ENCODE peak calls at places on chromosomes 5 and 9, in four cellular contexts. H is OCI-LY7, N is K562, M is cardiac muscle cell. U is an unnamed sample.
A peak's percentile ranks its signal among the peaks of the same experiment; 100 is the strongest.

GRCh38 chr5:135429326-135429725 is 17.8 kb downstream of the DCANP1 start:
- DNase-seq in H (no peak), N (no peak), M (peak; percentile 95), U (peak; percentile 64)

GRCh38 chr9:3526166-3526902 is 533 bp upstream of the RFX3 start:
- DNase-seq in H (peak; percentile 87), N (peak; percentile 70), M (peak; percentile 91), U (peak; percentile 81)

GRCh38 chr9:15157371-15157770 is 149.6 kb downstream of the TTC39B start:
- DNase-seq in H (no peak), N (no peak), M (peak; percentile 23), U (no peak)

GRCh38 chr5:7325975-7326911 is 69.7 kb upstream of the ADCY2 start:
- DNase-seq in H (no peak), N (peak; percentile 60), M (no peak), U (no peak)

GRCh38 chr5:167049043-167049663 is 1242.3 kb upstream of the WWC1 start:
- DNase-seq in H (peak; percentile 50), N (peak; percentile 5), M (peak; percentile 74), U (peak; percentile 55)

GRCh38 chr9:34994429-34995287 is 5.1 kb downstream of the DNAJB5 start:
- DNase-seq in H (no peak), N (peak; percentile 43), M (peak; percentile 68), U (peak; percentile 80)

GRCh38 chr9:102911185-102911584 is 83.9 kb upstream of the CYLC2 start:
- DNase-seq in H (no peak), N (no peak), M (no peak), U (no peak)

GRCh38 chr5:175796536-175797499 is 74.6 kb upstream of the CPLX2 start:
- DNase-seq in H (no peak), N (peak; percentile 82), M (peak; percentile 89), U (peak; percentile 26)

GRCh38 chr5:35902032-35902681 is 36.3 kb downstream of the CAPSL start:
- DNase-seq in H (no peak), N (no peak), M (peak; percentile 7), U (no peak)

GRCh38 chr9:124267271-124267807 is 9.6 kb downstream of the NEK6 start:
- DNase-seq in H (peak; percentile 53), N (no peak), M (peak; percentile 69), U (peak; percentile 81)

GRCh38 chr9:5265939-5266338 is 34.7 kb downstream of the INSL4 start:
- DNase-seq in H (peak; percentile 12), N (peak; percentile 4), M (no peak), U (no peak)

GRCh38 chr5:61578858-61579503 is 246.9 kb downstream of the ZSWIM6 start:
- DNase-seq in H (no peak), N (no peak), M (peak; percentile 9), U (no peak)

GRCh38 chr5:106408141-106408540 is 1262.6 kb downstream of the EFNA5 start:
- DNase-seq in H (no peak), N (no peak), M (no peak), U (no peak)

GRCh38 chr5:16539169-16539666 is 73.6 kb upstream of the ZNF622 start:
- DNase-seq in H (no peak), N (no peak), M (peak; percentile 53), U (no peak)

GRCh38 chr9:132876849-132877248 is 1.2 kb downstream of the AK8 start:
- DNase-seq in H (no peak), N (no peak), M (no peak), U (no peak)

GRCh38 chr5:612498-613424 is 621 bp downstream of the CEP72 start:
- DNase-seq in H (peak; percentile 35), N (peak; percentile 63), M (peak; percentile 6), U (peak; percentile 16)

GRCh38 chr9:126534431-126535186 is 79.1 kb upstream of the LMX1B start:
- DNase-seq in H (no peak), N (no peak), M (no peak), U (peak; percentile 67)

GRCh38 chr9:89026878-89027277 is 35.6 kb downstream of the S1PR3 start:
- DNase-seq in H (no peak), N (no peak), M (peak; percentile 50), U (no peak)

GRCh38 chr5:74810915-74811314 is 43.9 kb downstream of the NSA2 start:
- DNase-seq in H (no peak), N (no peak), M (no peak), U (peak; percentile 16)

GRCh38 chr5:102722930-102723329 is 32.2 kb upstream of the PAM start:
- DNase-seq in H (no peak), N (no peak), M (no peak), U (no peak)

GRCh38 chr5:53350408-53350807 is 130.0 kb upstream of the FST start:
- DNase-seq in H (no peak), N (no peak), M (no peak), U (peak; percentile 64)

GRCh38 chr5:912356-913091 is 19.8 kb downstream of the TRIP13 start:
- DNase-seq in H (peak; percentile 15), N (no peak), M (peak; percentile 91), U (no peak)

GRCh38 chr5:97297063-97297715 is 114.1 kb upstream of the RIOK2 start:
- DNase-seq in H (peak; percentile 24), N (peak; percentile 4), M (peak; percentile 11), U (peak; percentile 79)

GRCh38 chr5:34857161-34857560 is 18.2 kb downstream of the TTC23L start:
- DNase-seq in H (no peak), N (no peak), M (no peak), U (no peak)

GRCh38 chr9:130522233-130522808 is 57.1 kb upstream of the FUBP3 start:
- DNase-seq in H (no peak), N (peak; percentile 46), M (no peak), U (peak; percentile 95)

GRCh38 chr5:125002727-125003598 is 256.5 kb upstream of the ZNF608 start:
- DNase-seq in H (no peak), N (no peak), M (no peak), U (no peak)

GRCh38 chr9:86519216-86519615 is 165.0 kb upstream of the TUT7 start:
- DNase-seq in H (no peak), N (no peak), M (no peak), U (peak; percentile 65)

GRCh38 chr9:132249123-132249522 is 87.3 kb downstream of the NTNG2 start:
- DNase-seq in H (no peak), N (no peak), M (no peak), U (no peak)

DNA sequence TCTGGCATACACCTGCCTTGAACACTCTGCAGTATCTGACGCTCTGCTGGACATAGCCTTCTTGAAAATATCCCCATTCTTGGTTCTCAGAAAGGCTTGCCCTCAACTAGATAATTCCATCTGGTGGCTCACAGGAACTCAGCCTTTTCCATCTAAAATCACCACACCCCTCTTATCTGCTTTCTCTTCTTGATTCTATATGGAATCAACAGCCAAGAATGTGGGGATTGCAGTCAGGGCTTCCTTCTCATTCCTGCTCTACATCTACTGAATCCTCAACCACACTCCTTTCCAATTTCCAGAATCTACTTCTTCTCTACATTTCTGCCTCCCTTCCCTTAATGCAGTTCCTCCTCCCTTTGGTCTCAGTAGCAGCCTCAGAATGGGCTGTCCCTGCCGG is 170.1 kb downstream of the SEMA5A start:
- DNase-seq in H (no peak), N (no peak), M (no peak), U (no peak)
- H3K4me1 ChIP-seq in H (no peaks in the 10 kb centered on the region), N (no peaks in the 10 kb centered on the region), M (no peaks in the 10 kb centered on the region), U (no peaks in the 10 kb centered on the region)

DNA sequence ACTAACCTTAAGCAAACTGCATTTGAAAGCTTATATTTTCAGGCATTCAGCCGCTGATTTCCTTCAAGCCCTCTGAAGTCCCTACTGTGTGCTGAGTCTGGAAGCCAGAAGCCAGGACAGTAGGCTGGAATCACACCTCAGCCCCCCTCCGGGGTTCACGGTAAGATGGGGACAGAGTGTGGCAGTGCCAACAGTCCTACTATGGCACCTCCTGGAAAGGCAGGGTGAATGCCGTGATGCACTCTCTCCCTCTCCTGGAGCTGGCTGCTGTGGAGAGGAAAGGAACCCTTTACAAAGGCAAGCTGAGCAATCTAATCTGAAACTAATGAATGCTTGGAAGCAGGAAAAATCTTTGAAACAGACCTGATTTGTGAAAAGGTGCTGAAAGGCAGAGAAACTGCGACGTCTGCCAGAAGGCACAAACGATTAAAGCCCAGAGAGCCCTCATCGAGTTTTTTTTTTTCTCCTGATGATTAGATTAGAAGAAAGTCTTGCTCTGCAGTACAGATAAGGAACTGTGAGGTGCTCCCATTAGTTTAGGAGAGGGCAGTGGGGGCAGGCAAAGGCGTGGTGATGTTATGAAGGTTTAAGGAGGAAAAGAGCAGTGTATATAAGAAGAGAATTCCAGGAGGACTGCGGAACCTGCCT is 21.0 kb downstream of the ANKH start:
- DNase-seq in H (no peak), N (no peak), M (no peak), U (no peak)
- H3K4me3 ChIP-seq in H (no peak overlapping the region), N (no peak overlapping the region), M (no peak overlapping the region), U (no peak overlapping the region)

GRCh38 chr5:103793595-103794182 is 231.1 kb upstream of the NUDT12 start:
- DNase-seq in H (no peak), N (no peak), M (no peak), U (no peak)
- H3K9me3 ChIP-seq in H (peaks cover 4% of the 10 kb centered on the region), N (no peaks in the 10 kb centered on the region), M (no peaks in the 10 kb centered on the region), U (peaks cover 3% of the 10 kb centered on the region)

GRCh38 chr5:123120197-123120596 is 31.2 kb downstream of the PRDM6 start:
- DNase-seq in H (no peak), N (peak; percentile 40), M (peak; percentile 25), U (peak; percentile 29)
- H3K4me1 ChIP-seq in H (no peaks in the 10 kb centered on the region), N (peaks cover 4% of the 10 kb centered on the region), M (peaks cover 20% of the 10 kb centered on the region), U (peaks cover 10% of the 10 kb centered on the region)

DNA sequence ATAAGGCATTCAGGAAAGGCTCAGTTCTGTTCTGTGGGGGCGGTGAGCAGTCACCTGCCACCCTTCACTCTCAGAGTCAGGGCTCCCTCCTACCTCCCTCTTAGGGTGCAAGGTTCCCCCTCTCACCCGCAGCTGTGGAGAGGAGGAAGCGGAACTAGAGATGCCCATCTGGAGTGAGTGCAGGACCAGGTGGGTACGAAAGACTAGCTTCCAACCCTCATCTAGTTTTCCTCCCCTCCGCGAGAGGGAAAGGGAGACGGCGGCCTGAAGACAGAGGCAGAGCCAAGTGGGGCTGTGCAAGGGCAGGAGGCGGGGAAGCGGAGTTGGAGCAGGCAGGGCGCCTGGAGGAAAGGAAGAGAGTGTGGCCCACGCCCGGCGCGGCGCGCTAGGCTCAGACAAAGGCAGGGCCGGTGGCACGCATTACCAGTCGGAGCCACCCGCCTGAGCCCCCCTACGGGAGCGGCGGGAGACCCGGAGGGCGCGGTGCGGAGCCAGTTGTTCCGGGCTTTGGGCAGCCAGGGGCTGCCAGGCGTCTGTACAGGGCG is 7.3 kb downstream of the PRR7 start:
- DNase-seq in H (peak; percentile 68), N (no peak), M (peak; percentile 46), U (no peak)
- H3K4me3 ChIP-seq in H (peak overlapping the region; percentile 76), N (peak overlapping the region; percentile 88), M (peak overlapping the region; percentile 54), U (peak overlapping the region; percentile 21)

GRCh38 chr5:150931368-150931965 is 26.7 kb upstream of the ZNF300 start:
- DNase-seq in H (no peak), N (no peak), M (peak; percentile 3), U (no peak)
- H3K9me3 ChIP-seq in H (peaks cover 61% of the 10 kb centered on the region), N (peaks cover 26% of the 10 kb centered on the region), M (peaks cover 8% of the 10 kb centered on the region), U (peaks cover 40% of the 10 kb centered on the region)

DNA sequence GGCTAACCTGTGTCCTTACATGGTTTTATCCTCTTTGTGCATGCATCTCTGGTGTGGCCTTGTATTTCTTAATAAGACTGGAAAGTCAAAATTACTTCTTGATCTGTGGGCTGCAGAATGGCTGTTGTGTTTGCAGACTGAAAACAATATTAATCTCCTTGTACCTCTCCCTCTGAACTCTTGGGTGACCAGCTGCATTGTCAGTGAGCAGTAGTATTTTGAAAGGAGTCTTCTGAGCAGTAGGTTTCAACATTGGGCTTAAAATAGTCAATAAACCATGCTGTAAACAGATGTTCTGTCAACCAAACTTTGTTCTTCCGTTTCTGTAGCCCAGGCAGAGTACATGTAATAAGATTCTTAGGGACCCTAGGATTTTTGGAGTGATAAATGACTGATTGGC is 26.7 kb upstream of the NIM1K start:
- DNase-seq in H (no peak), N (no peak), M (no peak), U (no peak)
- H3K4me1 ChIP-seq in H (no peaks in the 10 kb centered on the region), N (no peaks in the 10 kb centered on the region), M (no peaks in the 10 kb centered on the region), U (no peaks in the 10 kb centered on the region)

U was measured in SJCRH30.